ENCODE peak calls at places on chromosomes 4 and X, in seven cellular contexts. O, D, S, J, N, T and G are unnamed samples.
A peak's percentile ranks its signal among the peaks of the same experiment; 100 is the strongest.

GRCh38 chrX:31374786-31375185 is 302.9 kb upstream of the FTHL17 start:
- DNase-seq in D (no peak), S (no peak), O (no peak), J (no peak), T (no peak), N (no peak), G (no peak)

GRCh38 chr4:53131562-53131925 is 234.3 kb downstream of the SCFD2 start:
- DNase-seq in N (no peak), D (peak; percentile 3), J (no peak), O (no peak), T (no peak), S (no peak), G (no peak)

GRCh38 chr4:1078490-1078889 is 34.9 kb downstream of the RNF212 start:
- DNase-seq in S (no peak), O (no peak), D (no peak), N (no peak), T (no peak), J (no peak), G (no peak)

GRCh38 chrX:153953342-153953830 is 8.9 kb upstream of the RENBP start:
- DNase-seq in T (peak; percentile 54), J (peak; percentile 61), O (no peak), S (peak; percentile 71), N (peak; percentile 76), D (peak; percentile 63), G (peak; percentile 63)

GRCh38 chr4:121656269-121656641 is 40.5 kb downstream of the ANXA5 start:
- DNase-seq in T (peak; percentile 35), J (peak; percentile 74), S (peak; percentile 8), N (peak; percentile 34), D (peak; percentile 86), O (no peak), G (no peak)

GRCh38 chrX:33109858-33110257 is 101.5 kb downstream of the DMD start:
- DNase-seq in O (no peak), J (no peak), N (no peak), D (no peak), S (no peak), T (no peak), G (no peak)

GRCh38 chr4:26074672-26075071 is 160.7 kb downstream of the SMIM20 start:
- DNase-seq in T (no peak), N (no peak), S (no peak), J (no peak), D (no peak), O (no peak), G (no peak)

GRCh38 chr4:151438154-151438553 is 29.2 kb downstream of the FHIP1A start:
- DNase-seq in T (no peak), S (no peak), O (no peak), D (no peak), N (no peak), J (no peak), G (no peak)

GRCh38 chr4:111283066-111283677 is 660.3 kb upstream of the PITX2 start:
- DNase-seq in N (no peak), S (peak; percentile 8), T (peak; percentile 34), O (no peak), J (peak; percentile 32), D (peak; percentile 73), G (no peak)

GRCh38 chr4:121050251-121050650 is 22.1 kb downstream of the NDNF start:
- DNase-seq in S (no peak), O (no peak), T (no peak), J (peak; percentile 26), N (no peak), D (no peak), G (no peak)

GRCh38 chrX:151711154-151711553 is 4.7 kb upstream of the FATE1 start:
- DNase-seq in D (no peak), J (no peak), S (no peak), O (no peak), T (no peak), N (no peak), G (no peak)

GRCh38 chr4:185215261-185215660 is 5.9 kb downstream of the SNX25 start:
- DNase-seq in O (peak; percentile 63), T (no peak), D (no peak), J (no peak), N (no peak), S (no peak), G (no peak)

GRCh38 chrX:109954333-109954732 is 48.6 kb upstream of the TMEM164 start:
- DNase-seq in J (no peak), O (no peak), N (no peak), D (peak; percentile 76), T (no peak), S (no peak), G (no peak)

GRCh38 chr4:127446309-127446708 is 186.4 kb upstream of the INTU start:
- DNase-seq in S (no peak), T (no peak), J (no peak), O (peak; percentile 13), D (no peak), N (no peak), G (no peak)

GRCh38 chrX:123157586-123157985 is 26.5 kb upstream of the GRIA3 start:
- DNase-seq in O (no peak), T (no peak), N (no peak), J (no peak), D (no peak), S (no peak), G (no peak)

GRCh38 chr4:67712650-67713530 is 11.9 kb upstream of the UBA6 start:
- DNase-seq in S (no peak), T (no peak), O (no peak), N (no peak), J (no peak), D (no peak), G (no peak)

GRCh38 chrX:83008415-83008814 is 499.7 kb upstream of the POU3F4 start:
- DNase-seq in D (peak; percentile 5), S (no peak), O (no peak), J (no peak), T (no peak), N (no peak), G (no peak)

GRCh38 chr4:164748375-164748774 is 5.6 kb upstream of the SMIM31 start:
- DNase-seq in O (no peak), N (no peak), J (no peak), D (peak; percentile 52), S (no peak), T (no peak), G (no peak)

GRCh38 chr4:72031868-72032619 is at the start of gene NPFFR2:
- DNase-seq in T (peak; percentile 15), O (no peak), N (no peak), D (peak; percentile 33), J (no peak), S (no peak), G (no peak)

GRCh38 chr4:27442146-27442545 is 581.5 kb downstream of the STIM2 start:
- DNase-seq in S (no peak), O (no peak), J (no peak), T (no peak), D (no peak), N (no peak), G (no peak)

GRCh38 chr4:110041742-110042141 is 129.1 kb downstream of the EGF start:
- DNase-seq in D (no peak), O (no peak), S (no peak), J (no peak), N (no peak), T (no peak), G (no peak)